ENCODE peak calls at places on chromosome 7, in four cellular contexts. T is body of pancreas, X is prostate gland, W is adrenal gland. Y is an unnamed sample.

GRCh38 chr7:30932562-30932961 is 20.9 kb downstream of the AQP1 start:
- DNase-seq in X (no peak), W (no peak), T (peak), Y (no peak)

GRCh38 chr7:20435305-20435704 is 104.6 kb downstream of the ITGB8 start:
- DNase-seq in X (no peak), W (peak), T (peak), Y (peak)

GRCh38 chr7:111006691-111007090 is 84.2 kb upstream of the LRRN3 start:
- DNase-seq in W (no peak), X (no peak), T (no peak), Y (no peak)

GRCh38 chr7:936131-937054 is 18.1 kb downstream of the ADAP1 start:
- DNase-seq in T (no peak), W (no peak), X (no peak), Y (no peak)

GRCh38 chr7:1426474-1426873 is 32.8 kb downstream of the MICALL2 start:
- DNase-seq in T (no peak), W (no peak), X (no peak), Y (no peak)

GRCh38 chr7:63925626-63926460 is 72.8 kb upstream of the ZNF722 start:
- DNase-seq in T (peak), X (peak), W (peak), Y (peak)

GRCh38 chr7:85025312-85025756 is 161.5 kb downstream of the SEMA3D start:
- DNase-seq in T (peak), W (no peak), X (peak), Y (peak)

GRCh38 chr7:94417921-94418320 is 23.2 kb downstream of the COL1A2 start:
- DNase-seq in X (no peak), W (no peak), T (no peak), Y (no peak)

GRCh38 chr7:41145656-41146055 is 557.2 kb downstream of the INHBA start:
- DNase-seq in T (no peak), X (no peak), W (no peak), Y (no peak)

GRCh38 chr7:18861514-18861913 is 255.9 kb downstream of the TWIST1 start:
- DNase-seq in X (no peak), T (no peak), W (no peak), Y (no peak)

GRCh38 chr7:26990268-26990667 is 105.5 kb downstream of the HOXA1 start:
- DNase-seq in X (no peak), T (no peak), W (no peak), Y (no peak)

GRCh38 chr7:13551503-13551902 is 438.0 kb downstream of the ETV1 start:
- DNase-seq in W (no peak), T (no peak), X (no peak), Y (no peak)

GRCh38 chr7:106717997-106718871 is 57.3 kb upstream of the CCDC71L start:
- DNase-seq in W (no peak), X (no peak), T (no peak), Y (peak)

GRCh38 chr7:131011437-131011752 is 277.4 kb upstream of the KLF14 start:
- DNase-seq in T (no peak), X (no peak), W (peak), Y (no peak)

GRCh38 chr7:77651544-77652162 is 44.6 kb upstream of the RSBN1L start:
- DNase-seq in X (no peak), W (no peak), T (peak), Y (no peak)

GRCh38 chr7:131431289-131431688 is 103.6 kb downstream of the MKLN1 start:
- DNase-seq in X (peak), T (peak), W (peak), Y (peak)

GRCh38 chr7:55236454-55236853 is 128.7 kb upstream of the LANCL2 start:
- DNase-seq in W (no peak), T (no peak), X (no peak), Y (no peak)

GRCh38 chr7:84136809-84137208 is 57.8 kb downstream of the SEMA3A start:
- DNase-seq in X (no peak), W (no peak), T (no peak), Y (no peak)

GRCh38 chr7:35185908-35186731 is 67.8 kb downstream of the TBX20 start:
- DNase-seq in W (no peak), X (no peak), T (peak), Y (no peak)

GRCh38 chr7:95993420-95993819 is 221.1 kb downstream of the DYNC1I1 start:
- DNase-seq in W (no peak), X (no peak), T (no peak), Y (no peak)

GRCh38 chr7:101114492-101114891 is 12.4 kb upstream of the SERPINE1 start:
- DNase-seq in W (no peak), T (no peak), X (no peak), Y (no peak)

GRCh38 chr7:137967143-137968018 is 34.5 kb downstream of the CREB3L2 start:
- DNase-seq in X (no peak), W (no peak), T (no peak), Y (no peak)

GRCh38 chr7:48414005-48414732 is 242.9 kb downstream of the ABCA13 start:
- DNase-seq in X (no peak), W (no peak), T (no peak), Y (no peak)

GRCh38 chr7:30285067-30285530 is 702 bp downstream of the ZNRF2 start:
- DNase-seq in W (peak), T (peak), X (peak), Y (no peak)

GRCh38 chr7:98286093-98286525 is 4.6 kb downstream of the BRI3 start:
- DNase-seq in T (peak), W (peak), X (no peak), Y (peak)

GRCh38 chr7:48938539-48938938 is 14.2 kb downstream of the CDC14C start:
- DNase-seq in W (peak), T (no peak), X (no peak), Y (no peak)

GRCh38 chr7:104111294-104111693 is 96.5 kb downstream of the ORC5 start:
- DNase-seq in X (no peak), W (no peak), T (no peak), Y (no peak)

GRCh38 chr7:80481196-80481884 is 30.5 kb downstream of the GNAT3 start:
- DNase-seq in W (peak), T (no peak), X (no peak), Y (no peak)

GRCh38 chr7:43138710-43139601 is 26.5 kb downstream of the HECW1 start:
- DNase-seq in W (no peak), T (no peak), X (no peak), Y (no peak)

GRCh38 chr7:9231683-9232082 is 798.3 kb downstream of the NXPH1 start:
- DNase-seq in X (no peak), T (no peak), W (no peak), Y (no peak)

GRCh38 chr7:19024261-19024660 is 93.2 kb downstream of the TWIST1 start:
- DNase-seq in T (no peak), X (no peak), W (no peak), Y (no peak)

GRCh38 chr7:5349437-5350173 is 66.9 kb downstream of the SLC29A4 start:
- DNase-seq in X (no peak), T (no peak), W (no peak), Y (no peak)
- TF ChIP-seq POLR2A in X (no peak), T (no peak), W (no peak), Y (no peak)

DNA sequence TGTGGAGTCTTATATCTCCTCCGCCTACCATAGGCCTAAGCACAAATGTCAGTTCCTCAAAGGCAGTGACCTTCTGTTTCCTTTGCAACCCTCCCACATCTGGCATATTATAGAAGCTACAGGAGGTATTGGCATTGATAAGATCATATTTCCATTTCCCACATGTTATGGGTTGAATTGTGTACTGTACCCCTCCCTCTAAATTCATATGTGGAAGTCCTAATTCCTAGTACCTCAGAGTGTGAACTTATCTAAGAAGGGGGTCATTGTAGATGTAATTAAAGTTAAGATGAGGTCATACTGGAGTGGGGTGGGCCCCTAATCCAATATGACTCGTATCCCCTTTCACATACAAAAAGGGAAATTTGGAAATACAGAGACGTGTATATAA is 6.0 kb upstream of the LAMB4 start:
- DNase-seq in W (no peak), T (no peak), X (no peak), Y (no peak)
- TF ChIP-seq CTCF in W (no peak), T (no peak), X (no peak), Y (no peak)

GRCh38 chr7:155231941-155232340 is 65.7 kb upstream of the INSIG1 start:
- DNase-seq in T (no peak), X (no peak), W (no peak), Y (no peak)

GRCh38 chr7:155231241-155231800 is 66.4 kb upstream of the INSIG1 start:
- DNase-seq in W (no peak), X (no peak), T (no peak), Y (no peak)

GRCh38 chr7:155234950-155235789 is 62.5 kb upstream of the INSIG1 start:
- DNase-seq in T (peak), W (no peak), X (no peak), Y (no peak)

GRCh38 chr7:155233703-155234492 is 63.8 kb upstream of the INSIG1 start:
- DNase-seq in X (no peak), W (peak), T (peak), Y (no peak)

GRCh38 chr7:155232911-155233702 is 64.6 kb upstream of the INSIG1 start:
- DNase-seq in T (no peak), W (no peak), X (no peak), Y (no peak)
- H3K4me3 ChIP-seq in T (no peak), W (no peak), X (no peak), Y (no peak)

GRCh38 chr7:134454277-134454676 is 4.6 kb downstream of the AKR1B1 start:
- DNase-seq in W (no peak), T (no peak), X (no peak), Y (no peak)
- TF ChIP-seq POLR2A in W (no peak), T (no peak), X (no peak), Y (no peak)

DNA sequence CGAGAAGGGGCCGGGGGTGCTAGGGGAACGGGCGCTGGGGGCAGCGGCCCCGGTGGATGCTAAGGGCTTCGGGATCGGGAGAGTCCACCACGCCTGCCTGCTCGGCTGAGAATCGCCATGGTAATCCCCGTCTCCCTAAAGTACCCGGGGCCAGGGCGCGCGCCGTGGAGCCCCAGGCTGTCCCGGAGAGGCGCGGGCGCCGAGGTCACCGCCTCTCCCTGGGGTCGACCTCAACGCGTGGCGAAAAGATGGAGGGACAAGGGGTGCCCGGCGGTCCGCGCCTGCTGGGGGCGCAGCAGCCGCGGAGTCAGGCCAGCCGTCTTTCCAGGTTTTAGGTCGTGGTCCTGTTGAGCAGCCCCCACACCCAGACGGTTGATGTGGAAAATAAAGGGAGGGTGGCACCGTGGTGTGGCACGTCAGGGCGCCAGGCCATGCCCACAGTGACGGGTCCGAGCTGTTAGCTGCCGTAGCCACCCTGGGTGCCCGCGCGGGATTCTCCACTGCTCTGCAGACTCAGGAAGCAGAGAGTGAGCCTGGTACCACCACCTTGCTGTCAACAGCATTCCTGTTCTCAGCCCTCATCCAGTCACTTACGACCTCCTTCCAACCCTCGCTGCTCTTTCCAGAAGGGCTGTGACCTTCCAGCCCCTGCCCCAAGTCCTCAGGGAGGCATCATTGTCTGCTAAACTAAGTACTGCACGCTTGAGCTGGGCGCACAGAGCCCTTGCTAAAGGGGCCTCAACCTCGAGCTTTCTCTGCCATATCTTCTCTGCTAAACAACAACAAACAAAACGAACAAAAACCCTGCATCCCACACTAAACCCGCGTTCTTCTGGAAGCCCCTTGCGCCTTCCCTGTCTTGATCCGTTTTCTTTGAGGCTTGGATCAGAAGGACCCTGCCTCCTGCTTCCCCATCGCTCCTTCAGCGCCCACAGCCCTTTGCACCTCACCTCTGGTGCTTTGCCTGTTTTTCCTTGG is 666 bp downstream of the SMKR1 start:
- DNase-seq in X (no peak), T (no peak), W (no peak), Y (no peak)
- TF ChIP-seq CTCF in X (no peak), T (no peak), W (no peak), Y (no peak)